ENCODE peak calls at places on chromosome 21, in four cellular contexts. L is AG04450, N is AG09319, A is GM12864. Z is an unnamed sample.

GRCh38 chr21:43187715-43188114 is 18.9 kb downstream of the CRYAA start:
- DNase-seq in L (no peak), A (no peak), N (no peak), Z (no peak)

GRCh38 chr21:35102488-35103407 is 53.6 kb upstream of the RUNX1 start:
- DNase-seq in L (no peak), N (no peak), A (peak), Z (no peak)

GRCh38 chr21:26070822-26071425 is 99.6 kb downstream of the APP start:
- DNase-seq in L (no peak), A (no peak), N (peak), Z (no peak)

GRCh38 chr21:40173833-40174232 is 306.6 kb downstream of the PCP4 start:
- DNase-seq in A (no peak), N (no peak), L (no peak), Z (no peak)

GRCh38 chr21:25881524-25882376 is 147.0 kb downstream of the GABPA start:
- DNase-seq in N (peak), L (peak), A (peak), Z (peak)

GRCh38 chr21:41449613-41450012 is 23.6 kb downstream of the MX1 start:
- DNase-seq in A (no peak), N (no peak), L (no peak), Z (no peak)

GRCh38 chr21:18369115-18369514 is 34.5 kb downstream of the TMPRSS15 start:
- DNase-seq in A (no peak), N (no peak), L (no peak), Z (no peak)

GRCh38 chr21:28336299-28336698 is 656.4 kb downstream of the LTN1 start:
- DNase-seq in L (peak), A (no peak), N (peak), Z (no peak)

GRCh38 chr21:38631676-38632075 is 133.4 kb upstream of the ERG start:
- DNase-seq in N (no peak), L (no peak), A (no peak), Z (no peak)

GRCh38 chr21:18951291-18952038 is 547.9 kb upstream of the TMPRSS15 start:
- DNase-seq in L (no peak), N (no peak), A (no peak), Z (no peak)

GRCh38 chr21:33670076-33670475 is 27.8 kb downstream of the ITSN1 start:
- DNase-seq in A (no peak), L (no peak), N (no peak), Z (no peak)
- TF ChIP-seq CTCF in A (no peak), L (no peak), N (no peak), Z (no peak)

DNA sequence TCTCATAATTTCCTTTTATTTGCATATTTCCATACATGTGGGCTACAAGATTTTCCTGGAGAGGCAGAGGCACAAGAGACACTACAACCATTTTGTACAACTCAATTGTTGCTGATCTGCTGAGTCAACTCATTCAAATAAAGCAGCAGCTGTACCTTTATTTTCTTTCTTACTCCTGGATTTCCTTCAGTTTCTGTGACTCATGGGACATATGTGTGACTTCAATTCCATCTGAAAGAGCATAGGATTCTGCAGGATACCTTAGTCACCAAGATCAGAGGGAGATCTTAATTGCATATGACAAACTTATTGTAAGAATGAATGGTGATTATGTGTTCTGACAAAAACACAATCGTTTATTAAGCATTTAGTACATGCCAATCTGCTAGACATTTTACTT is 2219.4 kb downstream of the NCAM2 start:
- DNase-seq in A (no peak), L (no peak), N (no peak), Z (no peak)
- TF ChIP-seq CTCF in A (no peak), L (no peak), N (no peak), Z (no peak)

GRCh38 chr21:45870851-45871615 is 110.5 kb upstream of the COL6A1 start:
- DNase-seq in L (no peak), A (no peak), N (no peak), Z (no peak)

GRCh38 chr21:45872902-45873301 is 108.7 kb upstream of the COL6A1 start:
- DNase-seq in N (no peak), A (no peak), L (no peak), Z (no peak)

GRCh38 chr21:45872471-45872870 is 109.1 kb upstream of the COL6A1 start:
- DNase-seq in N (no peak), L (no peak), A (no peak), Z (no peak)

GRCh38 chr21:45870421-45870820 is 111.1 kb upstream of the COL6A1 start:
- DNase-seq in A (no peak), L (no peak), N (no peak), Z (no peak)

DNA sequence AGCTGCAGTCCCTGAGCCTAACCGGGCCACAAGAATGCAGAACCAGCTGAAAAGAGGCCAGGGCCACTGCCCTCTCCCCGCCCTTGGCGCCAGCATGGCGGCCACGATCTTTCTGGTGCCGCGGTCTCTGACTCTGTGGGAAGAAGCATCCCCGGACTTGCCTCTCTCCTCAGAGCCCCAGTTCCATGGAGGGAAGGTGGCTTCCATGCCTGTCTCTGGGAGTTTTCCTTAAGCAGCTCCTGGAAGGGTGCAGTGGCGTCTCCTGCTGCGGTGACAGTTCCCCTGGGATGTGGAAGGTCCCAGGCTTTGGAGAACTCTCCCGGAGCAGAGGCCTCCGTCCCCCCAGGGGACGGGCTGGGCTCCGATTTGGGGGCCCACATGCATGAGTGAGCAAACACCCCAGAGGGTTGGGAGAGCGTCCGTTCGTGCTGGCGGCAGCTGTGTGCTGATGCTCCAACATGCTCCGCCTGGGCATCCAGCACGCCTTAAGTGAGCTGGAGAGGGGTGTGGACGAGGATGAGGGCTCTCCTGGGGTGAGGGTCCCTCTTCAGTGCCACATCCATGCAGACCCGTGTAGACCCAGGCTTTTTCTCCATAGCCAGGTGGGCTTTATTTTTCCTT is 109.8 kb upstream of the COL6A1 start:
- DNase-seq in N (no peak), A (no peak), L (no peak), Z (no peak)
- TF ChIP-seq CTCF in N (no peak), A (no peak), L (no peak), Z (no peak)

GRCh38 chr21:32562426-32562825 is 22.9 kb downstream of the TCP10L start:
- DNase-seq in N (peak), A (no peak), L (no peak), Z (no peak)
- TF ChIP-seq CTCF in N (peak), A (peak), L (peak), Z (peak)

Z was measured in keratinocyte.